ENCODE peak calls at places on chromosome 2, in four cellular contexts. Q is uterus, C is H54, T is heart right ventricle. M is an unnamed sample.

GRCh38 chr2:185219981-185220380 is 518.6 kb upstream of the FSIP2 start:
- DNase-seq in Q (no peak), C (no peak), T (no peak), M (no peak)

GRCh38 chr2:100755441-100755840 is 64.5 kb upstream of the NPAS2 start:
- DNase-seq in Q (no peak), C (no peak), T (no peak), M (no peak)

GRCh38 chr2:118051956-118052355 is 36.3 kb upstream of the INSIG2 start:
- DNase-seq in Q (no peak), C (no peak), T (no peak), M (no peak)

GRCh38 chr2:112830469-112830868 is 6.1 kb downstream of the IL1B start:
- DNase-seq in Q (no peak), C (no peak), T (no peak), M (no peak)

GRCh38 chr2:13193900-13194299 is 477.2 kb downstream of the TRIB2 start:
- DNase-seq in Q (no peak), C (no peak), T (no peak), M (no peak)

GRCh38 chr2:47569658-47570398 is 166.9 kb downstream of the MSH2 start:
- DNase-seq in Q (no peak), C (no peak), T (no peak), M (no peak)

GRCh38 chr2:100643906-100644501 is 81.2 kb downstream of the PDCL3 start:
- DNase-seq in Q (no peak), C (no peak), T (no peak), M (no peak)

GRCh38 chr2:156752042-156752441 is 315.9 kb downstream of the GPD2 start:
- DNase-seq in Q (no peak), C (no peak), T (no peak), M (no peak)

GRCh38 chr2:216590780-216591179 is 42.4 kb upstream of the IGFBP2 start:
- DNase-seq in Q (peak), C (no peak), T (peak), M (peak)

GRCh38 chr2:239391286-239392071 is 9.3 kb downstream of the HDAC4 start:
- DNase-seq in Q (no peak), C (no peak), T (no peak), M (peak)

GRCh38 chr2:168518555-168519066 is 62.5 kb downstream of the CERS6 start:
- DNase-seq in Q (peak), C (peak), T (no peak), M (no peak)

GRCh38 chr2:144520718-144521487 is 984 bp upstream of the ZEB2 start:
- DNase-seq in Q (no peak), C (no peak), T (no peak), M (no peak)

GRCh38 chr2:141529674-141530073 is 601.1 kb downstream of the LRP1B start:
- DNase-seq in Q (no peak), C (no peak), T (no peak), M (no peak)

GRCh38 chr2:201984800-201985525 is 48.7 kb upstream of the FZD7 start:
- DNase-seq in Q (no peak), C (no peak), T (no peak), M (no peak)

GRCh38 chr2:227406177-227407031 is 18.7 kb upstream of the SCYGR1 start:
- DNase-seq in Q (peak), C (peak), T (peak), M (peak)

GRCh38 chr2:231245253-231246094 is 47.0 kb downstream of the ARMC9 start:
- DNase-seq in Q (no peak), C (no peak), T (no peak), M (no peak)

GRCh38 chr2:73176881-73177644 is 25.3 kb upstream of the NOTO start:
- DNase-seq in Q (peak), C (peak), T (peak), M (peak)

GRCh38 chr2:217820066-217820819 is 182.6 kb downstream of the TNS1 start:
- DNase-seq in Q (no peak), C (no peak), T (no peak), M (no peak)

M was measured in aorta.